ENCODE peak calls at places on chromosomes 5 and 9, in eight cellular contexts. One of them, this sample, is unnamed.

GRCh38 chr5:58759745-58760144 is 176.9 kb downstream of the RAB3C start:
- DNase-seq in SW 1271: no peak
- DNase-seq in HFFc6: no peak
- DNase-seq in HTR-8/SVneo: no peak
- DNase-seq in caudate nucleus: no peak
- DNase-seq in NCI-H1092 treated with DMSO at 0.1 percent for 48 hours: no peak
- DNase-seq in HAP-1: no peak
- DNase-seq in fibroblast of lung: peak; percentile 1
- DNase-seq in this sample: no peak

GRCh38 chr9:5389109-5389732 is 48.5 kb downstream of the PLGRKT start:
- DNase-seq in HFFc6: peak; percentile 74
- DNase-seq in caudate nucleus: no peak
- DNase-seq in SW 1271: peak; percentile 0
- DNase-seq in HAP-1: no peak
- DNase-seq in HTR-8/SVneo: peak; percentile 45
- DNase-seq in NCI-H1092 treated with DMSO at 0.1 percent for 48 hours: no peak
- DNase-seq in fibroblast of lung: peak; percentile 78
- DNase-seq in this sample: peak; percentile 55

GRCh38 chr9:4114569-4115505 is 185.0 kb downstream of the GLIS3 start:
- DNase-seq in HAP-1: no peak
- DNase-seq in fibroblast of lung: peak; percentile 68
- DNase-seq in HFFc6: peak; percentile 12
- DNase-seq in SW 1271: no peak
- DNase-seq in HTR-8/SVneo: no peak
- DNase-seq in NCI-H1092 treated with DMSO at 0.1 percent for 48 hours: peak; percentile 16
- DNase-seq in caudate nucleus: no peak
- DNase-seq in this sample: no peak

GRCh38 chr9:132597073-132597775 is 14.8 kb downstream of the BARHL1 start:
- DNase-seq in NCI-H1092 treated with DMSO at 0.1 percent for 48 hours: no peak
- DNase-seq in HAP-1: no peak
- DNase-seq in HFFc6: no peak
- DNase-seq in fibroblast of lung: peak; percentile 16
- DNase-seq in caudate nucleus: no peak
- DNase-seq in HTR-8/SVneo: no peak
- DNase-seq in SW 1271: no peak
- DNase-seq in this sample: no peak

GRCh38 chr9:121567142-121568100 is 67.8 kb upstream of the GGTA1 start:
- DNase-seq in fibroblast of lung: no peak
- DNase-seq in HFFc6: no peak
- DNase-seq in HTR-8/SVneo: no peak
- DNase-seq in SW 1271: no peak
- DNase-seq in caudate nucleus: no peak
- DNase-seq in HAP-1: no peak
- DNase-seq in NCI-H1092 treated with DMSO at 0.1 percent for 48 hours: no peak
- DNase-seq in this sample: no peak

GRCh38 chr9:96674914-96675538 is 19.9 kb upstream of the PRXL2C start:
- DNase-seq in SW 1271: peak; percentile 62
- DNase-seq in caudate nucleus: no peak
- DNase-seq in HAP-1: no peak
- DNase-seq in HFFc6: peak; percentile 65
- DNase-seq in NCI-H1092 treated with DMSO at 0.1 percent for 48 hours: no peak
- DNase-seq in HTR-8/SVneo: peak; percentile 33
- DNase-seq in fibroblast of lung: peak; percentile 77
- DNase-seq in this sample: peak; percentile 57

GRCh38 chr5:103605277-103605676 is 42.7 kb upstream of the NUDT12 start:
- DNase-seq in HFFc6: no peak
- DNase-seq in HAP-1: no peak
- DNase-seq in HTR-8/SVneo: no peak
- DNase-seq in SW 1271: no peak
- DNase-seq in NCI-H1092 treated with DMSO at 0.1 percent for 48 hours: no peak
- DNase-seq in fibroblast of lung: no peak
- DNase-seq in caudate nucleus: no peak
- DNase-seq in this sample: no peak

GRCh38 chr9:5122116-5122515 is 63.3 kb downstream of the INSL6 start:
- DNase-seq in fibroblast of lung: no peak
- DNase-seq in HAP-1: no peak
- DNase-seq in caudate nucleus: no peak
- DNase-seq in NCI-H1092 treated with DMSO at 0.1 percent for 48 hours: no peak
- DNase-seq in HTR-8/SVneo: no peak
- DNase-seq in SW 1271: no peak
- DNase-seq in HFFc6: no peak
- DNase-seq in this sample: no peak

GRCh38 chr9:89440548-89440947 is 57.4 kb downstream of the SEMA4D start:
- DNase-seq in SW 1271: no peak
- DNase-seq in caudate nucleus: no peak
- DNase-seq in NCI-H1092 treated with DMSO at 0.1 percent for 48 hours: no peak
- DNase-seq in HFFc6: no peak
- DNase-seq in HTR-8/SVneo: no peak
- DNase-seq in fibroblast of lung: no peak
- DNase-seq in HAP-1: no peak
- DNase-seq in this sample: peak; percentile 36

GRCh38 chr5:132961887-132962286 is 1.5 kb downstream of the AFF4 start:
- DNase-seq in fibroblast of lung: peak; percentile 73
- DNase-seq in caudate nucleus: no peak
- DNase-seq in HFFc6: peak; percentile 28
- DNase-seq in SW 1271: no peak
- DNase-seq in HTR-8/SVneo: no peak
- DNase-seq in NCI-H1092 treated with DMSO at 0.1 percent for 48 hours: no peak
- DNase-seq in HAP-1: no peak
- DNase-seq in this sample: no peak

GRCh38 chr9:94861589-94862241 is 135.2 kb downstream of the AOPEP start:
- DNase-seq in caudate nucleus: no peak
- DNase-seq in HFFc6: peak; percentile 76
- DNase-seq in NCI-H1092 treated with DMSO at 0.1 percent for 48 hours: no peak
- DNase-seq in SW 1271: no peak
- DNase-seq in fibroblast of lung: peak; percentile 68
- DNase-seq in HAP-1: no peak
- DNase-seq in HTR-8/SVneo: no peak
- DNase-seq in this sample: no peak

GRCh38 chr9:77897292-77897691 is 134.3 kb downstream of the GNAQ start:
- DNase-seq in fibroblast of lung: peak; percentile 56
- DNase-seq in HFFc6: no peak
- DNase-seq in HAP-1: peak; percentile 61
- DNase-seq in NCI-H1092 treated with DMSO at 0.1 percent for 48 hours: peak; percentile 90
- DNase-seq in HTR-8/SVneo: no peak
- DNase-seq in SW 1271: peak; percentile 14
- DNase-seq in caudate nucleus: no peak
- DNase-seq in this sample: no peak

GRCh38 chr5:125399885-125400284 is 653.4 kb upstream of the ZNF608 start:
- DNase-seq in HFFc6: no peak
- DNase-seq in NCI-H1092 treated with DMSO at 0.1 percent for 48 hours: no peak
- DNase-seq in caudate nucleus: no peak
- DNase-seq in HAP-1: no peak
- DNase-seq in SW 1271: no peak
- DNase-seq in HTR-8/SVneo: no peak
- DNase-seq in fibroblast of lung: no peak
- DNase-seq in this sample: no peak